ENCODE peak calls at places on chromosome 11, in six cellular contexts. E is HFF-Myc, V is GM18507, H is thoracic aorta, M is fibroblast of pulmonary artery, R is hippocampal formation. K is an unnamed sample.

GRCh38 chr11:9001736-9002135 is 2.1 kb downstream of the NRIP3 start:
- DNase-seq in E (no peak), V (no peak), H (no peak), M (peak; percentile 75), R (no peak), K (peak; percentile 25)

GRCh38 chr11:17730608-17731462 is 3.7 kb upstream of the KCNC1 start:
- DNase-seq in E (peak; percentile 41), V (peak; percentile 66), H (peak; percentile 31), M (peak; percentile 78), R (peak; percentile 65), K (peak; percentile 83)

GRCh38 chr11:934437-934950 is 8.8 kb downstream of the AP2A2 start:
- DNase-seq in E (no peak), V (no peak), H (no peak), M (no peak), R (no peak), K (no peak)

GRCh38 chr11:105899776-105900175 is 122.3 kb downstream of the MSANTD4 start:
- DNase-seq in E (no peak), V (no peak), H (no peak), M (no peak), R (peak; percentile 93), K (peak; percentile 96)

GRCh38 chr11:37141707-37142106 is 543.7 kb upstream of the RAG2 start:
- DNase-seq in E (no peak), V (no peak), H (no peak), M (no peak), R (no peak), K (no peak)

GRCh38 chr11:67576742-67577475 is 6.7 kb upstream of the GSTP1 start:
- DNase-seq in E (no peak), V (no peak), H (no peak), M (no peak), R (no peak), K (no peak)

GRCh38 chr11:28938091-28938490 is 829.9 kb downstream of the METTL15 start:
- DNase-seq in E (no peak), V (no peak), H (no peak), M (no peak), R (no peak), K (no peak)

GRCh38 chr11:96893988-96894387 is 504.2 kb downstream of the JRKL start:
- DNase-seq in E (no peak), V (no peak), H (no peak), M (no peak), R (no peak), K (no peak)

GRCh38 chr11:63769044-63769718 is 606 bp upstream of the ZFTA start:
- DNase-seq in E (no peak), V (no peak), H (no peak), M (peak; percentile 30), R (no peak), K (no peak)

GRCh38 chr11:12416552-12416951 is 39.2 kb downstream of the PARVA start:
- DNase-seq in E (no peak), V (no peak), H (no peak), M (no peak), R (no peak), K (no peak)

GRCh38 chr11:35214792-35215193 is 75.8 kb downstream of the CD44 start:
- DNase-seq in E (peak; percentile 53), V (no peak), H (no peak), M (peak; percentile 85), R (no peak), K (no peak)

GRCh38 chr11:6438979-6439571 is 1.7 kb downstream of the HPX start:
- DNase-seq in E (peak; percentile 42), V (no peak), H (no peak), M (peak; percentile 70), R (peak; percentile 47), K (peak; percentile 77)

GRCh38 chr11:66048525-66049313 is at the start of gene GAL3ST3:
- DNase-seq in E (no peak), V (no peak), H (no peak), M (no peak), R (no peak), K (no peak)

GRCh38 chr11:77118086-77118485 is 10.0 kb upstream of the MYO7A start:
- DNase-seq in E (no peak), V (no peak), H (no peak), M (no peak), R (no peak), K (no peak)

GRCh38 chr11:78149646-78150045 is 10.2 kb upstream of the ALG8 start:
- DNase-seq in E (no peak), V (no peak), H (no peak), M (peak; percentile 77), R (peak; percentile 28), K (peak; percentile 76)

GRCh38 chr11:9527481-9528140 is 45.9 kb upstream of the WEE1 start:
- DNase-seq in E (no peak), V (no peak), H (no peak), M (peak; percentile 96), R (no peak), K (peak; percentile 31)